ENCODE peak calls at places on chromosomes 6 and 20, in nine cellular contexts. V is endothelial cell; N is T-helper 22 cell; D is A172; G is nucleus accumbens; J is heart right ventricle; F is germinal center; S is stimulated activated CD4-positive, alpha-beta T cell treated with anti-CD3 and anti-CD28 coated beads, Interleukin-4, amount 100 ng/mL, for 1 hour; Y is stimulated activated CD8-positive, alpha-beta memory T cell treated with anti-CD3 and anti-CD28 coated beads, Interleukin-15, amount 100 ng/mL, for 4 hours. Z is an unnamed sample.

GRCh38 chr6:107333491-107333890 is 125.9 kb downstream of the PDSS2 start:
- DNase-seq in J (no peak), F (no peak), Y (no peak), G (no peak), N (no peak), S (no peak), V (no peak), D (no peak), Z (no peak)

GRCh38 chr20:53783768-53784167 is 190.1 kb upstream of the ZNF217 start:
- DNase-seq in F (no peak), V (no peak), S (no peak), G (no peak), D (no peak), N (no peak), Y (no peak), J (no peak), Z (no peak)

GRCh38 chr20:52130406-52130805 is 61.2 kb downstream of the ZFP64 start:
- DNase-seq in S (no peak), Y (no peak), G (no peak), F (no peak), V (no peak), D (no peak), J (no peak), N (no peak), Z (no peak)

GRCh38 chr6:149132336-149132735 is 185.2 kb upstream of the TAB2 start:
- DNase-seq in Y (no peak), J (no peak), G (no peak), F (no peak), N (no peak), D (no peak), S (no peak), V (no peak), Z (no peak)

GRCh38 chr6:129672883-129673631 is 36.9 kb downstream of the ARHGAP18 start:
- DNase-seq in N (no peak), D (peak; percentile 85), S (no peak), J (no peak), F (no peak), G (no peak), Y (no peak), V (no peak), Z (peak; percentile 35)

GRCh38 chr6:21678990-21679389 is 85.4 kb downstream of the SOX4 start:
- DNase-seq in V (no peak), F (no peak), J (no peak), N (no peak), G (no peak), Y (no peak), S (no peak), D (peak; percentile 91), Z (no peak)

GRCh38 chr20:8156603-8157079 is 24.6 kb downstream of the PLCB1 start:
- DNase-seq in F (no peak), S (no peak), N (no peak), G (no peak), V (no peak), J (no peak), D (no peak), Y (no peak), Z (no peak)

GRCh38 chr20:51404297-51405060 is 138.0 kb downstream of the NFATC2 start:
- DNase-seq in V (no peak), N (peak; percentile 93), J (no peak), G (no peak), F (peak; percentile 80), D (peak; percentile 92), Y (peak; percentile 68), S (peak; percentile 77), Z (peak; percentile 88)

GRCh38 chr6:1614767-1615650 is 5.3 kb downstream of the FOXC1 start:
- DNase-seq in J (no peak), S (no peak), G (no peak), V (peak; percentile 44), F (peak; percentile 72), Y (no peak), N (no peak), D (no peak), Z (peak; percentile 87)

GRCh38 chr6:3518356-3518841 is 61.5 kb upstream of the SLC22A23 start:
- DNase-seq in D (peak; percentile 72), G (no peak), N (no peak), V (no peak), Y (no peak), S (no peak), J (no peak), F (no peak), Z (no peak)

GRCh38 chr6:25652007-25652515 is at the start of gene SCGN:
- DNase-seq in J (peak; percentile 68), Y (no peak), N (no peak), V (peak; percentile 85), D (peak; percentile 13), G (no peak), F (peak; percentile 5), S (peak; percentile 50), Z (peak; percentile 62)

GRCh38 chr20:6908673-6909072 is 141.2 kb downstream of the BMP2 start:
- DNase-seq in N (no peak), V (no peak), F (no peak), S (no peak), D (no peak), G (no peak), Y (no peak), J (no peak), Z (no peak)

GRCh38 chr20:62511915-62512610 is 36.3 kb upstream of the GATA5 start:
- DNase-seq in D (no peak), F (no peak), G (no peak), S (no peak), V (no peak), N (no peak), Y (no peak), J (no peak), Z (no peak)

GRCh38 chr6:84280030-84280429 is 52.6 kb upstream of the CEP162 start:
- DNase-seq in N (no peak), S (no peak), V (no peak), J (no peak), D (no peak), G (no peak), Y (no peak), F (no peak), Z (no peak)

GRCh38 chr20:48738399-48739304 is 89.1 kb downstream of the PREX1 start:
- DNase-seq in N (no peak), J (no peak), V (no peak), F (no peak), D (no peak), G (no peak), Y (no peak), S (peak; percentile 55), Z (peak; percentile 78)

GRCh38 chr6:111804627-111805235 is 68.5 kb downstream of the FYN start:
- DNase-seq in F (no peak), N (peak; percentile 57), J (no peak), S (peak; percentile 37), Y (peak; percentile 46), G (no peak), D (peak; percentile 22), V (no peak), Z (peak; percentile 43)

GRCh38 chr6:109379706-109380105 is 2.6 kb downstream of the CD164 start:
- DNase-seq in Y (no peak), F (no peak), V (no peak), N (no peak), G (no peak), S (no peak), J (no peak), D (no peak), Z (no peak)

GRCh38 chr6:9121551-9121950 is 686.2 kb upstream of the SLC35B3 start:
- DNase-seq in F (no peak), V (no peak), J (no peak), N (no peak), D (no peak), G (no peak), S (no peak), Y (no peak), Z (no peak)

GRCh38 chr6:129448965-129449364 is 261.0 kb downstream of the ARHGAP18 start:
- DNase-seq in S (no peak), N (no peak), D (no peak), F (no peak), Y (no peak), G (no peak), V (no peak), J (no peak), Z (peak; percentile 73)

GRCh38 chr20:10253750-10254149 is 35.1 kb downstream of the SNAP25 start:
- DNase-seq in D (no peak), G (no peak), N (no peak), S (no peak), V (no peak), F (no peak), J (no peak), Y (no peak), Z (no peak)

GRCh38 chr6:150751296-150751695 is 114.2 kb upstream of the MTHFD1L start:
- DNase-seq in G (no peak), N (no peak), F (no peak), S (no peak), V (no peak), Y (no peak), J (no peak), D (peak; percentile 31), Z (no peak)

GRCh38 chr6:154457046-154457713 is 53.3 kb downstream of the CNKSR3 start:
- DNase-seq in V (no peak), D (peak; percentile 44), J (no peak), G (no peak), N (no peak), S (no peak), Y (no peak), F (no peak), Z (no peak)

GRCh38 chr20:24754691-24755090 is 194.4 kb upstream of the CST7 start:
- DNase-seq in N (no peak), J (no peak), D (no peak), S (no peak), G (no peak), F (no peak), V (no peak), Y (no peak), Z (no peak)

GRCh38 chr6:137705166-137706064 is 161.6 kb upstream of the TNFAIP3 start:
- DNase-seq in J (peak; percentile 57), D (peak; percentile 25), Y (peak; percentile 24), V (peak; percentile 80), F (peak; percentile 68), G (no peak), N (peak; percentile 51), S (peak; percentile 73), Z (peak; percentile 58)

GRCh38 chr20:48283470-48284110 is 498.3 kb upstream of the SULF2 start:
- DNase-seq in J (peak; percentile 22), V (peak; percentile 11), Y (no peak), F (no peak), G (peak; percentile 37), N (no peak), D (peak; percentile 95), S (no peak), Z (no peak)

GRCh38 chr6:106048331-106048730 is 37.8 kb upstream of the PRDM1 start:
- DNase-seq in N (no peak), Y (no peak), S (no peak), D (no peak), F (no peak), V (no peak), J (no peak), G (no peak), Z (no peak)

GRCh38 chr6:150685860-150686259 is 86.2 kb downstream of the PLEKHG1 start:
- DNase-seq in J (no peak), N (no peak), V (peak; percentile 47), Y (no peak), F (peak; percentile 78), S (peak; percentile 52), D (peak; percentile 12), G (no peak), Z (peak; percentile 54)

GRCh38 chr6:168374051-168374502 is 54.5 kb upstream of the DACT2 start:
- DNase-seq in D (no peak), F (no peak), Y (no peak), J (no peak), V (no peak), G (no peak), S (no peak), N (no peak), Z (no peak)

GRCh38 chr6:8006208-8006607 is 58.0 kb downstream of the BLOC1S5 start:
- DNase-seq in D (no peak), F (peak; percentile 57), S (no peak), Y (no peak), N (no peak), V (no peak), J (no peak), G (no peak), Z (peak; percentile 42)

GRCh38 chr6:113396644-113397201 is 460.4 kb upstream of the MARCKS start:
- DNase-seq in J (no peak), S (no peak), N (no peak), V (no peak), G (no peak), F (no peak), D (no peak), Y (no peak), Z (no peak)

GRCh38 chr6:35065870-35066269 is 75.3 kb downstream of the TCP11 start:
- DNase-seq in V (no peak), D (no peak), G (no peak), N (no peak), S (no peak), Y (no peak), F (no peak), J (no peak), Z (no peak)

Z was measured in GM20000.